ENCODE peak calls at places on chromosome 2, in four cellular contexts. A, O, M and H are unnamed samples.

GRCh38 chr2:222796413-222797103 is 64.3 kb upstream of the ACSL3 start:
- DNase-seq in M (no peak), A (no peak), O (no peak), H (no peak)

GRCh38 chr2:74507926-74508520 is 528 bp upstream of the PCGF1 start:
- DNase-seq in O (no peak), M (peak; percentile 59), A (no peak), H (no peak)

GRCh38 chr2:103773884-103774283 is 1012.1 kb downstream of the TMEM182 start:
- DNase-seq in O (peak; percentile 62), A (no peak), M (no peak), H (no peak)

GRCh38 chr2:105732955-105733607 is 11.6 kb upstream of the NCK2 start:
- DNase-seq in O (no peak), M (no peak), A (no peak), H (no peak)

GRCh38 chr2:6993230-6993640 is 76.0 kb downstream of the RNF144A start:
- DNase-seq in A (peak; percentile 61), M (no peak), O (no peak), H (no peak)

GRCh38 chr2:127943186-127943585 is 57.4 kb upstream of the AMMECR1L start:
- DNase-seq in O (no peak), A (no peak), M (no peak), H (no peak)

GRCh38 chr2:204024503-204024902 is 87.9 kb downstream of the ICOS start:
- DNase-seq in M (no peak), O (peak; percentile 13), A (no peak), H (no peak)

GRCh38 chr2:239159476-239159911 is 241.3 kb downstream of the HDAC4 start:
- DNase-seq in A (no peak), O (no peak), M (no peak), H (no peak)

GRCh38 chr2:217256261-217256660 is 396.4 kb upstream of the TNP1 start:
- DNase-seq in A (no peak), O (peak; percentile 96), M (no peak), H (no peak)

GRCh38 chr2:101830555-101830954 is 133.0 kb downstream of the MAP4K4 start:
- DNase-seq in M (no peak), A (no peak), O (peak; percentile 86), H (peak; percentile 26)

GRCh38 chr2:237437566-237437965 is 23.6 kb upstream of the COL6A3 start:
- DNase-seq in O (no peak), M (no peak), A (no peak), H (no peak)

GRCh38 chr2:182545420-182546167 is 118.8 kb upstream of the PDE1A start:
- DNase-seq in M (no peak), O (no peak), A (no peak), H (no peak)

GRCh38 chr2:29223851-29224692 is 108.9 kb downstream of the CLIP4 start:
- DNase-seq in M (peak; percentile 66), A (peak; percentile 12), O (peak; percentile 69), H (no peak)

GRCh38 chr2:85986121-85986520 is 97.3 kb upstream of the ST3GAL5 start:
- DNase-seq in O (no peak), M (no peak), A (no peak), H (no peak)

GRCh38 chr2:25711641-25712369 is 38.4 kb upstream of the DTNB start:
- DNase-seq in A (no peak), O (no peak), M (no peak), H (no peak)

GRCh38 chr2:63048367-63049171 is 2.1 kb upstream of the OTX1 start:
- DNase-seq in O (no peak), A (no peak), M (no peak), H (peak; percentile 41)

GRCh38 chr2:213991454-213992108 is 419.3 kb upstream of the VWC2L start:
- DNase-seq in O (peak; percentile 15), M (no peak), A (no peak), H (no peak)

GRCh38 chr2:88841224-88841929 is 149.9 kb downstream of the RPIA start:
- DNase-seq in M (peak; percentile 55), O (no peak), A (no peak), H (no peak)

GRCh38 chr2:205188516-205189138 is 493.7 kb upstream of the NRP2 start:
- DNase-seq in O (peak; percentile 42), M (no peak), A (peak; percentile 59), H (no peak)

GRCh38 chr2:127637725-127638252 is 8.2 kb upstream of the GPR17 start:
- DNase-seq in A (peak; percentile 78), M (no peak), O (peak; percentile 71), H (no peak)

GRCh38 chr2:68931799-68932198 is 20.9 kb downstream of the GKN2 start:
- DNase-seq in O (no peak), A (no peak), M (no peak), H (no peak)

GRCh38 chr2:170368370-170368769 is 190.4 kb downstream of the MYO3B start:
- DNase-seq in M (no peak), O (no peak), A (no peak), H (no peak)

GRCh38 chr2:98909381-98910211 is 26.4 kb downstream of the CRACDL start:
- DNase-seq in M (peak; percentile 89), O (peak; percentile 87), A (peak; percentile 32), H (no peak)

GRCh38 chr2:127584516-127585033 is 49.1 kb downstream of the MYO7B start:
- DNase-seq in O (no peak), A (no peak), M (no peak), H (no peak)

GRCh38 chr2:165203689-165204559 is at the start of gene SCN3A:
- DNase-seq in M (no peak), O (peak; percentile 33), A (no peak), H (no peak)

DNA sequence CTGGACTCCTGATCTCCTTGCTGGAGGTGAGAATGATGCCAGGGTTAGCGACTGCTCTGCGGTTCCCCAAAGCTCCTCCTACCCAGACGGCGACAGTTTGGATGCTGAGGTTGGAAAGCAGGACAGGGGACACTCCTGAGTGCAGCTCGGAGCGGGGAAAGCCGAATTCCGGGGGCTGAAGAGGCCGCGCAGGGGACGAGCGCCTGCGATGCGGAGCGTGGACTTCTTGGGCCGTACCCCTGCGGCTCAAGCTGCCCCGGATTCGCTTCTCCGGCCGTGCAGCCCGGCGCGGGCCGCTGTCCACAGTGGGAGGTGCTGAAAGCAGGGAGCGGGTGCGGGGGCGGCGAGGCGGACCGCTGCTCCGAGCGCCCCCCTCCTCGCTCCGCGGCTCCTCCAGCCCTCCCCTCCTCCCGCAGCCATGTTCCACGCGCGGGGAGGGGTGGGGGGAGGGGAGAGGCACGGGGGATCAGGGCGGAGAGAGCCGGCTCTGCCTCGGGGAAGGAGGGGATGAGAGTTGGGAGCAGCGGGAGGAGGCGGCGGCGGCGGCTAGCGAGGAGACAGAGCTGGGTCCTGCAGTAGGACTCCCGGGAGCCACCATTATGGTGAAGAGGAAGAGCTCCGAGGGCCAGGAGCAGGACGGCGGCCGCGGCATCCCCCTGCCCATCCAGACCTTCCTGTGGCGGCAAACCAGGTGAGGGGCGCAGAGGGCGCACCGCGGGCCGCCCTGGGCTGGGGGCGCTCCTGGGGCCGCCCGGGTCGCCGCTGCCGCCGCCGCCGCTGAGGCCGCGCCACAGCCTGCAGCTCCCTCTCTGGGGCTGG is at the start of gene UNC80:
- DNase-seq in M (peak; percentile 61), O (peak; percentile 52), A (peak; percentile 77), H (no peak)
- H3K27me3 ChIP-seq in M (peaks cover 30% of the 10 kb centered on the region), O (no peaks in the 10 kb centered on the region), A (peaks cover 7% of the 10 kb centered on the region), H (no peaks in the 10 kb centered on the region)

GRCh38 chr2:36479406-36479805 is 118.6 kb downstream of the FEZ2 start:
- DNase-seq in M (no peak), O (no peak), A (no peak), H (no peak)
- H3K27me3 ChIP-seq in M (no peaks in the 10 kb centered on the region), O (no peaks in the 10 kb centered on the region), A (no peaks in the 10 kb centered on the region), H (no peaks in the 10 kb centered on the region)

GRCh38 chr2:120344214-120344990 is 1.5 kb upstream of the INHBB start:
- DNase-seq in M (no peak), A (no peak), O (no peak), H (no peak)
- H3K27me3 ChIP-seq in M (peaks cover 82% of the 10 kb centered on the region), A (peaks cover 42% of the 10 kb centered on the region), O (peaks cover 63% of the 10 kb centered on the region), H (peaks cover 8% of the 10 kb centered on the region)

DNA sequence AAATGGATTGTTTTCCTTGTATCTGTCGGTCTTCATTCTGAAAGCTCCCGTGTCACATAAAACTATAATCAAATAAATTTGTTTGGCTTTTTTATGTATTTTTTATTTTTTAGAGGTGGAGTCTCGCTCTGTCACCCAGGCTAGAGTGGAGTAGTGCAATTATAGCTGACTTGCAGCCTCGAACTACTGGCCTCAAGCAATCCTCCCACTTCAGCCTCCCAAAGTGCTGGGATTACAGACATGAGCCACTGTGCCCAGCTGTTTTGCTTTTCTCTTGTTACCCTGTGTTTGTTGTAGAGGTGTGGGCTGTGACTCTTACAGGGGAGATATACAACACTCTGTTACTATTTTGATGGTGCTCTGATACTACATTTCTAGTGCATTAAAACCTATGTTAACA is 2.2 kb downstream of the GALM start:
- DNase-seq in A (no peak), O (no peak), M (no peak), H (no peak)
- H3K27me3 ChIP-seq in A (no peaks in the 10 kb centered on the region), O (no peaks in the 10 kb centered on the region), M (no peaks in the 10 kb centered on the region), H (no peaks in the 10 kb centered on the region)

GRCh38 chr2:65416945-65417344 is 15.5 kb downstream of the SPRED2 start:
- DNase-seq in O (no peak), M (peak; percentile 53), A (no peak), H (peak; percentile 53)
- H3K27me3 ChIP-seq in O (no peaks in the 10 kb centered on the region), M (no peaks in the 10 kb centered on the region), A (no peaks in the 10 kb centered on the region), H (no peaks in the 10 kb centered on the region)

DNA sequence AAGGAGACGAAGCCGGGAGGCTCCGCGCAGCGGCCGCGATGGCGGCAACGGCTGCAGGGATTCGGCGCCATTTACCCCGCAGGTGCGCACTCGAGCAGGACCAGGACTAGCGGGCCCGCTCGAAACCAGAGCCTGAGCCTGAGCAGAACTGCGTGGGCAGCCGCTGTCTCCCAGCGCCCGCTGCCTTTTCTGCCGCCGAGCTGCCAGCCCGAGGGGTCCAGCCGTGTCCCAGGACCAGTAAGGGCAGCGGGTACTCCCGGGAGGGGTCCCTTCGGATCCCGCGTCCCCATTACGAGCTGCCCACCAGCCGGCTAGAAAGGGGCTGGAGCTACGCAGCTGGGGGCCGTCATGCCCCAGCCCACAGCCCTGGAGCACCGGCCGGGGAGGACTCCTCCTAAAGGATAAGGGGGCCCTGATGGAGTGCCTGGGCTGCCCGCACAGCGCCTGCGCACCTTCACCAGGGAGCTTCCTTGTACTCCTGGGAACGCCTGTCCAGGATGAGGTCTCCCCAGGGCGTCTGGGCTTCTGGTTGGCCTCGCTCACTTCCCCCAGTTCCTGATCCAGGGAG is 9.9 kb downstream of the ALPP start:
- DNase-seq in M (no peak), A (no peak), O (no peak), H (no peak)
- H3K27me3 ChIP-seq in M (peaks cover 66% of the 10 kb centered on the region), A (peaks cover 27% of the 10 kb centered on the region), O (peaks cover 41% of the 10 kb centered on the region), H (no peaks in the 10 kb centered on the region)

GRCh38 chr2:236176417-236176816 is 8.2 kb upstream of the GBX2 start:
- DNase-seq in M (no peak), O (no peak), A (no peak), H (no peak)

GRCh38 chr2:236172866-236173733 is 4.9 kb upstream of the GBX2 start:
- DNase-seq in M (no peak), A (no peak), O (no peak), H (no peak)

GRCh38 chr2:236172238-236172865 is 4.2 kb upstream of the GBX2 start:
- DNase-seq in O (no peak), A (no peak), M (no peak), H (no peak)

GRCh38 chr2:236174608-236175001 is 6.4 kb upstream of the GBX2 start:
- DNase-seq in O (no peak), M (no peak), A (no peak), H (no peak)

GRCh38 chr2:236173734-236174607 is 5.8 kb upstream of the GBX2 start:
- DNase-seq in O (no peak), M (no peak), A (no peak), H (no peak)
- H3K27me3 ChIP-seq in O (peaks cover 46% of the 10 kb centered on the region), M (peaks cover 94% of the 10 kb centered on the region), A (peaks cover 83% of the 10 kb centered on the region), H (no peaks in the 10 kb centered on the region)

GRCh38 chr2:10919415-10919775 is 7.7 kb downstream of the KCNF1 start:
- DNase-seq in A (no peak), O (no peak), M (no peak), H (no peak)
- H3K27me3 ChIP-seq in A (no peaks in the 10 kb centered on the region), O (no peaks in the 10 kb centered on the region), M (peaks cover 12% of the 10 kb centered on the region), H (no peaks in the 10 kb centered on the region)